ENCODE peak calls at places on chromosomes 2 and 18, in six cellular contexts. One of them, this sample, is unnamed.
A peak's percentile ranks its signal among the peaks of the same experiment; 100 is the strongest.

GRCh38 chr2:219119422-219120043 is 41.1 kb downstream of the NHEJ1 start:
- DNase-seq in GM10248: peak; percentile 65
- DNase-seq in neural progenitor cell: peak; percentile 81
- DNase-seq in left ventricle myocardium inferior: peak; percentile 43
- DNase-seq in cardiac fibroblast: peak; percentile 71
- DNase-seq in CD8-positive, alpha-beta T cell: peak; percentile 34
- DNase-seq in this sample: no peak

GRCh38 chr18:79516441-79516931 is 120.8 kb downstream of the NFATC1 start:
- DNase-seq in GM10248: no peak
- DNase-seq in neural progenitor cell: no peak
- DNase-seq in left ventricle myocardium inferior: no peak
- DNase-seq in cardiac fibroblast: no peak
- DNase-seq in CD8-positive, alpha-beta T cell: no peak
- DNase-seq in this sample: no peak

GRCh38 chr2:240952496-240953246 is 45.7 kb upstream of the SNED1 start:
- DNase-seq in GM10248: no peak
- DNase-seq in neural progenitor cell: no peak
- DNase-seq in left ventricle myocardium inferior: peak; percentile 71
- DNase-seq in cardiac fibroblast: no peak
- DNase-seq in CD8-positive, alpha-beta T cell: no peak
- DNase-seq in this sample: peak; percentile 29

GRCh38 chr2:1639086-1639858 is 105.0 kb downstream of the PXDN start:
- DNase-seq in GM10248: no peak
- DNase-seq in neural progenitor cell: no peak
- DNase-seq in left ventricle myocardium inferior: no peak
- DNase-seq in cardiac fibroblast: no peak
- DNase-seq in CD8-positive, alpha-beta T cell: no peak
- DNase-seq in this sample: no peak

GRCh38 chr2:30335981-30336538 is 104.7 kb downstream of the LBH start:
- DNase-seq in GM10248: no peak
- DNase-seq in neural progenitor cell: no peak
- DNase-seq in left ventricle myocardium inferior: no peak
- DNase-seq in cardiac fibroblast: no peak
- DNase-seq in CD8-positive, alpha-beta T cell: no peak
- DNase-seq in this sample: no peak

GRCh38 chr2:11327871-11328270 is 16.6 kb downstream of the ROCK2 start:
- DNase-seq in GM10248: no peak
- DNase-seq in neural progenitor cell: no peak
- DNase-seq in left ventricle myocardium inferior: no peak
- DNase-seq in cardiac fibroblast: no peak
- DNase-seq in CD8-positive, alpha-beta T cell: no peak
- DNase-seq in this sample: no peak

GRCh38 chr2:71224457-71224856 is 2.4 kb downstream of the PAIP2B start:
- DNase-seq in GM10248: no peak
- DNase-seq in neural progenitor cell: no peak
- DNase-seq in left ventricle myocardium inferior: no peak
- DNase-seq in cardiac fibroblast: no peak
- DNase-seq in CD8-positive, alpha-beta T cell: no peak
- DNase-seq in this sample: no peak

GRCh38 chr2:71570951-71571460 is 117.6 kb downstream of the DYSF start:
- DNase-seq in GM10248: no peak
- DNase-seq in neural progenitor cell: no peak
- DNase-seq in left ventricle myocardium inferior: no peak
- DNase-seq in cardiac fibroblast: no peak
- DNase-seq in CD8-positive, alpha-beta T cell: no peak
- DNase-seq in this sample: no peak

GRCh38 chr2:40034198-40034597 is 255.1 kb upstream of the THUMPD2 start:
- DNase-seq in GM10248: no peak
- DNase-seq in neural progenitor cell: no peak
- DNase-seq in left ventricle myocardium inferior: no peak
- DNase-seq in cardiac fibroblast: peak; percentile 51
- DNase-seq in CD8-positive, alpha-beta T cell: no peak
- DNase-seq in this sample: no peak

GRCh38 chr2:66528974-66529724 is 94.2 kb downstream of the MEIS1 start:
- DNase-seq in GM10248: no peak
- DNase-seq in neural progenitor cell: no peak
- DNase-seq in left ventricle myocardium inferior: no peak
- DNase-seq in cardiac fibroblast: no peak
- DNase-seq in CD8-positive, alpha-beta T cell: no peak
- DNase-seq in this sample: no peak

GRCh38 chr18:76468345-76469275 is 26.4 kb downstream of the ZNF516 start:
- DNase-seq in GM10248: no peak
- DNase-seq in neural progenitor cell: no peak
- DNase-seq in left ventricle myocardium inferior: no peak
- DNase-seq in cardiac fibroblast: no peak
- DNase-seq in CD8-positive, alpha-beta T cell: no peak
- DNase-seq in this sample: no peak

GRCh38 chr2:195343942-195344530 is 313.0 kb upstream of the SLC39A10 start:
- DNase-seq in GM10248: no peak
- DNase-seq in neural progenitor cell: no peak
- DNase-seq in left ventricle myocardium inferior: no peak
- DNase-seq in cardiac fibroblast: peak; percentile 20
- DNase-seq in CD8-positive, alpha-beta T cell: no peak
- DNase-seq in this sample: no peak

GRCh38 chr2:45857848-45858520 is 206.5 kb downstream of the PRKCE start:
- DNase-seq in GM10248: no peak
- DNase-seq in neural progenitor cell: no peak
- DNase-seq in left ventricle myocardium inferior: no peak
- DNase-seq in cardiac fibroblast: no peak
- DNase-seq in CD8-positive, alpha-beta T cell: no peak
- DNase-seq in this sample: no peak

GRCh38 chr18:61528961-61529360 is 195.7 kb downstream of the CDH20 start:
- DNase-seq in GM10248: no peak
- DNase-seq in neural progenitor cell: no peak
- DNase-seq in left ventricle myocardium inferior: no peak
- DNase-seq in cardiac fibroblast: no peak
- DNase-seq in CD8-positive, alpha-beta T cell: no peak
- DNase-seq in this sample: no peak

GRCh38 chr2:66301073-66301766 is 133.7 kb upstream of the MEIS1 start:
- DNase-seq in GM10248: no peak
- DNase-seq in neural progenitor cell: no peak
- DNase-seq in left ventricle myocardium inferior: peak; percentile 66
- DNase-seq in cardiac fibroblast: no peak
- DNase-seq in CD8-positive, alpha-beta T cell: no peak
- DNase-seq in this sample: no peak

GRCh38 chr2:65128297-65129190 is 1.4 kb downstream of the RAB1A start:
- DNase-seq in GM10248: no peak
- DNase-seq in neural progenitor cell: no peak
- DNase-seq in left ventricle myocardium inferior: no peak
- DNase-seq in cardiac fibroblast: peak; percentile 41
- DNase-seq in CD8-positive, alpha-beta T cell: no peak
- DNase-seq in this sample: peak; percentile 54

GRCh38 chr2:65466551-65466950 is 34.2 kb upstream of the SPRED2 start:
- DNase-seq in GM10248: no peak
- DNase-seq in neural progenitor cell: no peak
- DNase-seq in left ventricle myocardium inferior: no peak
- DNase-seq in cardiac fibroblast: no peak
- DNase-seq in CD8-positive, alpha-beta T cell: no peak
- DNase-seq in this sample: no peak

GRCh38 chr2:189328451-189329249 is 112.6 kb upstream of the WDR75 start:
- DNase-seq in GM10248: no peak
- DNase-seq in neural progenitor cell: no peak
- DNase-seq in left ventricle myocardium inferior: no peak
- DNase-seq in cardiac fibroblast: peak; percentile 58
- DNase-seq in CD8-positive, alpha-beta T cell: no peak
- DNase-seq in this sample: no peak

GRCh38 chr2:65530547-65531320 is 98.3 kb upstream of the SPRED2 start:
- DNase-seq in GM10248: no peak
- DNase-seq in neural progenitor cell: no peak
- DNase-seq in left ventricle myocardium inferior: no peak
- DNase-seq in cardiac fibroblast: peak; percentile 26
- DNase-seq in CD8-positive, alpha-beta T cell: no peak
- DNase-seq in this sample: no peak

GRCh38 chr2:234003972-234004617 is 46.4 kb upstream of the SPP2 start:
- DNase-seq in GM10248: no peak
- DNase-seq in neural progenitor cell: no peak
- DNase-seq in left ventricle myocardium inferior: no peak
- DNase-seq in cardiac fibroblast: peak; percentile 83
- DNase-seq in CD8-positive, alpha-beta T cell: no peak
- DNase-seq in this sample: no peak

GRCh38 chr2:144240656-144241339 is 279.1 kb downstream of the ZEB2 start:
- DNase-seq in GM10248: no peak
- DNase-seq in neural progenitor cell: peak; percentile 43
- DNase-seq in left ventricle myocardium inferior: no peak
- DNase-seq in cardiac fibroblast: no peak
- DNase-seq in CD8-positive, alpha-beta T cell: no peak
- DNase-seq in this sample: no peak

GRCh38 chr2:85318222-85319182 is 9.3 kb downstream of the TGOLN2 start:
- DNase-seq in GM10248: no peak
- DNase-seq in neural progenitor cell: no peak
- DNase-seq in left ventricle myocardium inferior: no peak
- DNase-seq in cardiac fibroblast: peak; percentile 64
- DNase-seq in CD8-positive, alpha-beta T cell: no peak
- DNase-seq in this sample: no peak

GRCh38 chr2:88656690-88657089 is 29.4 kb upstream of the EIF2AK3 start:
- DNase-seq in GM10248: no peak
- DNase-seq in neural progenitor cell: no peak
- DNase-seq in left ventricle myocardium inferior: no peak
- DNase-seq in cardiac fibroblast: peak; percentile 50
- DNase-seq in CD8-positive, alpha-beta T cell: no peak
- DNase-seq in this sample: no peak

GRCh38 chr2:129092871-129093385 is 774.3 kb upstream of the HS6ST1 start:
- DNase-seq in GM10248: no peak
- DNase-seq in neural progenitor cell: no peak
- DNase-seq in left ventricle myocardium inferior: no peak
- DNase-seq in cardiac fibroblast: no peak
- DNase-seq in CD8-positive, alpha-beta T cell: no peak
- DNase-seq in this sample: no peak

GRCh38 chr2:113760400-113760799 is 4.0 kb upstream of the SLC35F5 start:
- DNase-seq in GM10248: no peak
- DNase-seq in neural progenitor cell: no peak
- DNase-seq in left ventricle myocardium inferior: no peak
- DNase-seq in cardiac fibroblast: peak; percentile 92
- DNase-seq in CD8-positive, alpha-beta T cell: no peak
- DNase-seq in this sample: no peak

GRCh38 chr2:184596819-184597411 is 1.4 kb upstream of the ZNF804A start:
- DNase-seq in GM10248: no peak
- DNase-seq in neural progenitor cell: peak; percentile 26
- DNase-seq in left ventricle myocardium inferior: no peak
- DNase-seq in cardiac fibroblast: peak; percentile 23
- DNase-seq in CD8-positive, alpha-beta T cell: no peak
- DNase-seq in this sample: no peak

GRCh38 chr2:158191076-158191566 is 89.4 kb downstream of the UPP2 start:
- DNase-seq in GM10248: peak; percentile 24
- DNase-seq in neural progenitor cell: peak; percentile 23
- DNase-seq in left ventricle myocardium inferior: no peak
- DNase-seq in cardiac fibroblast: no peak
- DNase-seq in CD8-positive, alpha-beta T cell: no peak
- DNase-seq in this sample: no peak

GRCh38 chr18:8121942-8122480 is 487.2 kb upstream of the RAB12 start:
- DNase-seq in GM10248: no peak
- DNase-seq in neural progenitor cell: no peak
- DNase-seq in left ventricle myocardium inferior: no peak
- DNase-seq in cardiac fibroblast: peak; percentile 52
- DNase-seq in CD8-positive, alpha-beta T cell: no peak
- DNase-seq in this sample: no peak

GRCh38 chr2:20524412-20525040 is 77.7 kb downstream of the RHOB start:
- DNase-seq in GM10248: peak; percentile 65
- DNase-seq in neural progenitor cell: peak; percentile 48
- DNase-seq in left ventricle myocardium inferior: peak; percentile 61
- DNase-seq in cardiac fibroblast: peak; percentile 53
- DNase-seq in CD8-positive, alpha-beta T cell: no peak
- DNase-seq in this sample: no peak

GRCh38 chr18:13425357-13426095 is 207.0 kb downstream of the LDLRAD4 start:
- DNase-seq in GM10248: no peak
- DNase-seq in neural progenitor cell: no peak
- DNase-seq in left ventricle myocardium inferior: no peak
- DNase-seq in cardiac fibroblast: no peak
- DNase-seq in CD8-positive, alpha-beta T cell: no peak
- DNase-seq in this sample: no peak

GRCh38 chr2:75632091-75632704 is 14.4 kb upstream of the MRPL19 start:
- DNase-seq in GM10248: no peak
- DNase-seq in neural progenitor cell: no peak
- DNase-seq in left ventricle myocardium inferior: no peak
- DNase-seq in cardiac fibroblast: peak; percentile 30
- DNase-seq in CD8-positive, alpha-beta T cell: no peak
- DNase-seq in this sample: no peak

DNA sequence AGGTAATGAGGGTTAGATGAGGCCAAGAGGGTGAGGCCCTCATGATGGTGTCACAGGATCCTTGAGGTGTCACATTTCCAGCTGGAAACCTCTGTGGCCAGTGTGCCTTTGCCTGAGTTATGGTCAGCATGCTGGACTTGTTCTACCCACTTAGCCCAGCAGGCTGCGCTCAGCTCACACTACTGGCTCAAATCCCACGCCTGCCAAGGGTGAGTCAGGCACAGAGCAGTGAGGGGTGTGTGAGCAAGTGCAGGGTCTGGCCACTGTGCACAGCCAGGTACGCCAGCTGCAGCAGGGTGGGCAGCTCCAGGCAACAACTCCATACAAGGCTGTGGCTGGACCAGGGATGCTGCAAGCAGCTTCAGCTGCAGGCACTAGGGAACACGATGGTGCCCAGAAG is 616.6 kb upstream of the FSHR start:
- DNase-seq in GM10248: peak; percentile 15
- DNase-seq in neural progenitor cell: peak; percentile 80
- DNase-seq in left ventricle myocardium inferior: peak; percentile 20
- DNase-seq in cardiac fibroblast: peak; percentile 6
- DNase-seq in CD8-positive, alpha-beta T cell: no peak
- DNase-seq in this sample: no peak
- TF ChIP-seq CTCF in GM10248: peak; percentile 44
- TF ChIP-seq CTCF in neural progenitor cell: peak; percentile 80
- TF ChIP-seq CTCF in left ventricle myocardium inferior: peak; percentile 51
- TF ChIP-seq CTCF in cardiac fibroblast: no peak
- TF ChIP-seq CTCF in CD8-positive, alpha-beta T cell: no peak
- TF ChIP-seq CTCF in this sample: no peak

GRCh38 chr2:182101263-182101662 is 115.6 kb downstream of the PPP1R1C start:
- DNase-seq in GM10248: no peak
- DNase-seq in neural progenitor cell: no peak
- DNase-seq in left ventricle myocardium inferior: no peak
- DNase-seq in cardiac fibroblast: no peak
- DNase-seq in CD8-positive, alpha-beta T cell: no peak
- DNase-seq in this sample: no peak
- TF ChIP-seq CTCF in GM10248: no peak
- TF ChIP-seq CTCF in neural progenitor cell: peak; percentile 43
- TF ChIP-seq CTCF in left ventricle myocardium inferior: peak; percentile 15
- TF ChIP-seq CTCF in cardiac fibroblast: peak; percentile 15
- TF ChIP-seq CTCF in CD8-positive, alpha-beta T cell: peak; percentile 21
- TF ChIP-seq CTCF in this sample: peak; percentile 28

DNA sequence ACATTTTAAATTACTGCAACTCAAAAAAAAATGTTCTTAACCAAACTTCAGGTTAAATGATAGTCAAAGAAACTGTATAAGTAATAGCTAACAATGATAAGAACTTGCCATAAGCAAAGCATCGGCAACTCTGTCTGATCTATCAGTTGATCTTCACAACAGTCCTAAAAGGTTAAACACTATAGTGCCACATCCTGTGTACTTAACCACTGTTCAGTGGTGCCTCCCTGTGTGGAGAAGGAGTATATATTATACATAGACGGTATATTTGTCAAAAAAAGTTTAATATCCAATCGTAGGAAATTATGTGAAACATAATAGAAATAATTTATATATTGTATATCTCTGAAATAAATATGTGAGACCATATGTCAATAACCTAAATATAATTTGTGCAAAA is 13.0 kb downstream of the DTNA start:
- DNase-seq in GM10248: no peak
- DNase-seq in neural progenitor cell: no peak
- DNase-seq in left ventricle myocardium inferior: no peak
- DNase-seq in cardiac fibroblast: peak; percentile 8
- DNase-seq in CD8-positive, alpha-beta T cell: no peak
- DNase-seq in this sample: no peak
- TF ChIP-seq CTCF in GM10248: no peak
- TF ChIP-seq CTCF in neural progenitor cell: no peak
- TF ChIP-seq CTCF in left ventricle myocardium inferior: no peak
- TF ChIP-seq CTCF in cardiac fibroblast: no peak
- TF ChIP-seq CTCF in CD8-positive, alpha-beta T cell: no peak
- TF ChIP-seq CTCF in this sample: no peak

GRCh38 chr2:12722445-12723316 is 5.9 kb downstream of the TRIB2 start:
- DNase-seq in GM10248: no peak
- DNase-seq in neural progenitor cell: no peak
- DNase-seq in left ventricle myocardium inferior: no peak
- DNase-seq in cardiac fibroblast: no peak
- DNase-seq in CD8-positive, alpha-beta T cell: no peak
- DNase-seq in this sample: no peak
- TF ChIP-seq CTCF in GM10248: no peak
- TF ChIP-seq CTCF in neural progenitor cell: peak; percentile 12
- TF ChIP-seq CTCF in left ventricle myocardium inferior: peak; percentile 34
- TF ChIP-seq CTCF in cardiac fibroblast: peak; percentile 22
- TF ChIP-seq CTCF in CD8-positive, alpha-beta T cell: no peak
- TF ChIP-seq CTCF in this sample: peak; percentile 60

This sample was measured in CD14-positive monocyte.